ENCODE peak calls at places on chromosomes 7 and 10, in ten cellular contexts. F, R, E, X, V, S, N, T, M and A are unnamed samples.

GRCh38 chr10:6841746-6842145 is 261.7 kb upstream of the PRKCQ start:
- DNase-seq in V (no peak), M (no peak), T (no peak), R (no peak), F (no peak), S (no peak), E (no peak), X (no peak), N (no peak), A (no peak)

GRCh38 chr7:41779918-41780317 is 77.0 kb upstream of the INHBA start:
- DNase-seq in M (peak), S (no peak), N (no peak), V (no peak), F (no peak), T (peak), R (no peak), X (no peak), E (no peak), A (peak)

GRCh38 chr10:76779163-76779820 is 858.3 kb downstream of the KCNMA1 start:
- DNase-seq in E (no peak), S (peak), T (no peak), F (no peak), M (peak), N (peak), R (peak), X (no peak), V (no peak), A (no peak)

GRCh38 chr10:72704117-72704516 is 12.2 kb downstream of the MCU start:
- DNase-seq in S (no peak), M (no peak), F (no peak), T (no peak), E (no peak), N (no peak), R (no peak), X (no peak), V (no peak), A (no peak)

GRCh38 chr7:151168022-151168786 is 710 bp upstream of the GBX1 start:
- DNase-seq in X (peak), N (peak), T (no peak), V (peak), E (peak), R (no peak), M (no peak), S (no peak), F (peak), A (no peak)

GRCh38 chr10:43712821-43713584 is 64.3 kb upstream of the ZNF32 start:
- DNase-seq in V (no peak), M (no peak), N (no peak), R (no peak), T (no peak), X (no peak), E (no peak), S (no peak), F (no peak), A (no peak)

GRCh38 chr10:116998172-116998571 is 6.8 kb downstream of the SHTN1 start:
- DNase-seq in E (no peak), F (no peak), R (no peak), M (no peak), T (no peak), V (no peak), X (no peak), S (no peak), N (no peak), A (no peak)

GRCh38 chr7:105250239-105250638 is 138.5 kb downstream of the SRPK2 start:
- DNase-seq in F (no peak), S (no peak), T (no peak), N (no peak), X (no peak), E (no peak), R (no peak), M (peak), V (no peak), A (no peak)

GRCh38 chr10:49290607-49291006 is 8.4 kb upstream of the C10orf71 start:
- DNase-seq in V (no peak), R (no peak), T (no peak), M (no peak), X (no peak), S (no peak), N (no peak), F (no peak), E (no peak), A (no peak)

GRCh38 chr7:36994456-36995112 is 270.3 kb upstream of the AOAH start:
- DNase-seq in E (no peak), N (no peak), X (no peak), R (no peak), S (no peak), M (no peak), T (no peak), F (peak), V (no peak), A (no peak)

GRCh38 chr7:2478387-2478760 is 2.2 kb upstream of the GRIFIN start:
- DNase-seq in E (peak), F (peak), V (no peak), T (no peak), X (no peak), M (peak), R (no peak), N (no peak), S (no peak), A (no peak)

GRCh38 chr10:69847883-69848282 is 46.2 kb downstream of the COL13A1 start:
- DNase-seq in V (no peak), S (no peak), E (no peak), F (no peak), T (no peak), R (no peak), X (no peak), N (no peak), M (peak), A (no peak)

GRCh38 chr7:33425385-33425784 is 296.0 kb downstream of the BBS9 start:
- DNase-seq in F (no peak), X (no peak), R (no peak), S (no peak), T (no peak), N (no peak), M (no peak), E (no peak), V (no peak), A (no peak)

GRCh38 chr7:128099204-128099671 is 68.0 kb upstream of the LRRC4 start:
- DNase-seq in V (no peak), R (peak), M (peak), N (no peak), F (no peak), E (no peak), T (no peak), X (no peak), S (peak), A (no peak)

GRCh38 chr7:25025218-25025671 is 45.3 kb upstream of the OSBPL3 start:
- DNase-seq in S (peak), E (no peak), R (peak), F (no peak), M (peak), X (no peak), N (no peak), T (no peak), V (no peak), A (no peak)

GRCh38 chr10:93363891-93364648 is 118.1 kb downstream of the MYOF start:
- DNase-seq in N (no peak), M (no peak), E (no peak), S (no peak), X (no peak), V (no peak), R (peak), F (no peak), T (no peak), A (peak)

GRCh38 chr10:110644598-110645462 is 694 bp downstream of the RBM20 start:
- DNase-seq in X (no peak), V (no peak), F (no peak), M (no peak), E (no peak), R (no peak), N (no peak), T (no peak), S (no peak), A (no peak)

GRCh38 chr10:69800109-69800508 is 1.6 kb upstream of the COL13A1 start:
- DNase-seq in E (no peak), N (peak), F (peak), V (peak), M (peak), S (no peak), X (peak), T (no peak), R (no peak), A (no peak)

GRCh38 chr7:157380416-157380815 is 43.6 kb downstream of the DNAJB6 start:
- DNase-seq in F (peak), X (no peak), T (no peak), E (no peak), V (no peak), R (no peak), N (no peak), M (no peak), S (no peak), A (no peak)

GRCh38 chr10:71747808-71748523 is 25.4 kb downstream of the VSIR start:
- DNase-seq in S (no peak), E (peak), N (no peak), T (peak), V (peak), X (peak), F (no peak), R (no peak), M (no peak), A (no peak)

GRCh38 chr7:66669088-66669487 is 40.4 kb downstream of the KCTD7 start:
- DNase-seq in F (no peak), T (no peak), X (no peak), R (no peak), E (no peak), N (no peak), M (no peak), S (no peak), V (no peak), A (no peak)

GRCh38 chr7:51317582-51317910 is 937 bp upstream of the COBL start:
- DNase-seq in S (no peak), X (no peak), R (no peak), F (no peak), M (no peak), E (no peak), V (no peak), N (no peak), T (no peak), A (no peak)

GRCh38 chr10:125844673-125845300 is 21.4 kb downstream of the BCCIP start:
- DNase-seq in T (no peak), V (no peak), M (no peak), S (no peak), N (no peak), E (no peak), R (no peak), F (no peak), X (no peak), A (no peak)

GRCh38 chr10:118960166-118961090 is 69.1 kb upstream of the NANOS1 start:
- DNase-seq in T (no peak), R (no peak), X (no peak), E (no peak), M (peak), V (no peak), F (no peak), N (no peak), S (no peak), A (no peak)

GRCh38 chr7:11130012-11130411 is 156.3 kb downstream of the PHF14 start:
- DNase-seq in S (no peak), T (no peak), E (no peak), F (no peak), R (peak), M (peak), V (no peak), N (no peak), X (no peak), A (no peak)

GRCh38 chr7:16187131-16187530 is 234.2 kb downstream of the CRPPA start:
- DNase-seq in N (no peak), T (no peak), X (no peak), E (no peak), R (no peak), M (no peak), S (no peak), F (no peak), V (no peak), A (no peak)

GRCh38 chr10:129755075-129756020 is 208.7 kb downstream of the EBF3 start:
- DNase-seq in N (no peak), E (no peak), T (no peak), X (no peak), V (no peak), S (no peak), R (no peak), F (peak), M (no peak), A (no peak)

GRCh38 chr7:1124164-1124563 is 35.8 kb downstream of the ZFAND2A start:
- DNase-seq in R (no peak), V (no peak), E (no peak), S (no peak), X (no peak), N (no peak), T (no peak), F (no peak), M (peak), A (no peak)

GRCh38 chr7:96414931-96415292 is 93.0 kb upstream of the SLC25A13 start:
- DNase-seq in X (peak), R (no peak), V (peak), E (no peak), M (peak), T (peak), S (no peak), N (peak), F (no peak), A (no peak)

GRCh38 chr10:91410638-91411367 is 659 bp downstream of the HECTD2 start:
- DNase-seq in F (no peak), M (peak), R (no peak), N (no peak), X (peak), E (no peak), T (no peak), V (peak), S (no peak), A (no peak)

GRCh38 chr7:4131043-4131442 is 551.1 kb upstream of the FOXK1 start:
- DNase-seq in T (no peak), X (no peak), S (no peak), R (peak), F (no peak), M (no peak), N (no peak), E (no peak), V (no peak), A (no peak)

GRCh38 chr10:131204406-131205152 is 106.9 kb downstream of the TCERG1L start:
- DNase-seq in F (peak), X (no peak), N (no peak), T (no peak), R (no peak), M (no peak), E (no peak), S (no peak), V (no peak), A (no peak)

GRCh38 chr7:66306243-66306642 is 101.1 kb downstream of the TPST1 start:
- DNase-seq in T (no peak), S (no peak), F (peak), E (no peak), X (no peak), N (no peak), V (no peak), R (no peak), M (no peak), A (no peak)

GRCh38 chr7:136009488-136010079 is 32.4 kb upstream of the MTPN start:
- DNase-seq in S (no peak), T (no peak), R (no peak), X (peak), F (no peak), V (peak), E (no peak), M (peak), N (no peak), A (no peak)

GRCh38 chr10:73263948-73264347 is 11.5 kb upstream of the MRPS16 start:
- DNase-seq in R (no peak), X (peak), N (no peak), E (no peak), S (peak), V (no peak), M (peak), T (no peak), F (no peak), A (no peak)

DNA sequence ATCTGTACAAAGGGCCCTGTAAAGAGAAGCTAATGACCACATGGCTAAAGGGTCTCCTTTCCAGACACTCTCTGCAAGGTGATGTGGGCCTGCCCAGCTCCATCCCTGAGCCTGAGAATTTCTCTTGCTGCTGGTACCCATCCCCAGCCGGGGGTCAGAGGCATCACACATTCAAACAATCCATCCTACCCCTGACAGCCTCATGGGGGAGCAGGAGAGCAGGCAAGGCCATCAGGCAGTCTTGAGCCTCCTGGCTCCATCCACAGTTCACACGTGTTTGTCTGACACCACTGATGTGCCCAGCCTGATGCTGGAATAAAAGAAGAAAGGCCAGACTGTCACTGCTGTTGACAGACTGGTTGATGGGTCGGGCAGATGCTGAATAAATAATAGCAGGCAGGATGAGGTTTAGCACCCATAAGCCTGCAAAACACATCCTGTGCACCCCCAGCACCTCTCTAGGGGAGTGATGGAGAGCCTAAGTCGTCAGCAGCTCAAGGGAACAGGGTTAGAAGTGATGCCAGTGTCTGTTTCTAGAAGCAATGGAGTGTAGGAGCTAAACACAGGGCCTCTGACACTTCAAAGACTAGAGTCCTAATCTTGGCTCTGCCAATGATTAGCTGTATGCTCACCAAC is 43.5 kb downstream of the TLL2 start:
- DNase-seq in T (no peak), E (no peak), R (no peak), M (peak), F (peak), V (peak), N (peak), S (peak), X (peak), A (no peak)
- TF ChIP-seq CTCF in T (peak), E (peak), R (peak), M (peak), F (no peak), V (peak), N (peak), S (peak), X (peak), A (peak)

GRCh38 chr10:697097-697875 is 7.8 kb upstream of the DIP2C start:
- DNase-seq in S (no peak), V (no peak), N (no peak), F (no peak), E (no peak), T (no peak), R (no peak), X (no peak), M (no peak), A (no peak)
- TF ChIP-seq CTCF in S (no peak), V (no peak), N (no peak), F (no peak), E (no peak), T (no peak), R (no peak), X (no peak), M (no peak), A (no peak)

DNA sequence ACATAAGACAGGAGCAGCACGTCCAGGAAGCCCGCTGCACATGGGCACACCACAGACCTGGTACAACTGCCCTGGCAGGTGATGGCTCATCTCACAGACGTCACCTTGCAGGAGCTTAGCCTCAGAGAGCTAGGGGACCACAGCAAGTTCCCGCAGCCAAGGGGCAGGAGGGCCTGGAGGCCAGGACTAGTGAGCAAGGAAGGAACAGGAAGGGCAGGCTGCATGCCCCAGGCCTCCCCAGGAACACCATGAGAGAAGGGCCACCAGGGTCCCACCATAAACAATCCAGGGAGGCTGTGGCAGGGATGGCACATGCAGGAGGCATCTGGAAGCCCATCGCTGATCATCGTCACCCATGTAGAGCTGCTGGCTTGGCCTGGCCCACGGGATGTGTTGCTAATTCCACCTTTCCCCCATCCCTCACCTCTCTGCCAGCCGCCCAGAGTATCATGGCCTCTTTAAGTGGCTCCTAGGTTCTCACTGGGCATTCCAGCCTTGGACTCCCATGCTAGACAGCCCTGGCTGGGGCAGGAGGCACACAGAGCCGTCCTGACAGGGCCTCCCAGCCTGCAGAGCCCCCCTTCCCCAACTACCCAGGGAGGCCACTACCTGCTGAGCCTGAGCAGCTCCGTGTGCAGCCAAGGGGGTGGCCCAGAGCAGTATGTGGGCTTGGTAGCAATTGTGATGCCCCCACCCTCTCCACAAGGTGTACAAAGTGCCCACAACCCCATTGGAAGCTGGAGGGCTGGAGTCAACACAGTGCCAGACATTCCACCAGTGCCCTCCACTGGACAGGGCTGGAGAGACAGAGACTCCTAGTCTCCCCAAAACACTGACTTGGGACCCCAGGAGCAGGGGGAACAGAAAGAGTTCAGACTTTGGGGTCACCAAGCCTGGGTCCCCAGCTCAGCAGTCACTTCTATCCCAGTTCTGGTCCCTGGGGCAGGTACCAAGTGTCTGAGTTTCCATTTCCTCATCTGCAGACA is 35.5 kb downstream of the GRID1 start:
- DNase-seq in V (no peak), X (no peak), T (no peak), S (no peak), M (no peak), E (no peak), R (no peak), F (no peak), N (no peak), A (peak)
- TF ChIP-seq CTCF in V (no peak), X (no peak), T (peak), S (no peak), M (no peak), E (no peak), R (no peak), F (no peak), N (no peak), A (no peak)

GRCh38 chr10:106268000-106268399 is 896.5 kb downstream of the SORCS1 start:
- DNase-seq in N (no peak), X (no peak), F (no peak), E (no peak), V (no peak), M (no peak), T (no peak), S (no peak), R (no peak), A (no peak)

GRCh38 chr10:106267591-106267990 is 896.9 kb downstream of the SORCS1 start:
- DNase-seq in V (no peak), E (no peak), N (no peak), F (no peak), M (no peak), X (no peak), R (no peak), T (no peak), S (no peak), A (no peak)

DNA sequence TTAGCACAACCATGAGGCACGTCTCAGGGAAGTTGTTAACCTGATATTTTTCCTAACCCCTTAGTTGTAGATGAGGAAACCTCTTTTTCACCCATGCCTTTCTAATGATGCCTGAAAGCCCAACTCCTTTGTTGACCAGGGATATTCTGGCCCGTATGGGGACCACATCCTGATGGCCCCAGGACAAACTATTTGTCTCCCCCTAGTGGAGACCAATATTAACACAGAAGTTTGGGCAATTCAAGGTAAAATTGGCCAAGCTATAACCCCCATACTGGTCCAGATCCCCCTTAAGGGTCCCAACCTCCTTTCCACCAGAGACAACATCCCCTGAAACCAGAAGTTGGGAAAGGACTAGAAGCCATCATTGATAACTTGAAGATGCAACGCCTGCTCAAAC is 893.3 kb downstream of the SORCS1 start:
- DNase-seq in R (no peak), S (no peak), E (no peak), M (no peak), V (no peak), N (no peak), X (no peak), F (no peak), T (no peak), A (no peak)
- TF ChIP-seq CTCF in R (no peak), S (no peak), E (no peak), M (no peak), V (no peak), N (peak), X (no peak), F (no peak), T (peak), A (no peak)

GRCh38 chr10:3639546-3639945 is 145.5 kb downstream of the KLF6 start:
- DNase-seq in N (no peak), X (no peak), S (no peak), T (no peak), R (no peak), M (no peak), V (no peak), E (no peak), F (no peak), A (no peak)
- TF ChIP-seq CTCF in N (no peak), X (no peak), S (no peak), T (no peak), R (no peak), M (no peak), V (no peak), E (no peak), F (no peak), A (no peak)